ENCODE peak calls at places on chromosome 13, in five cellular contexts. C is NCI-H1930, N is left ventricle myocardium inferior, H is T-helper 17 cell, P is breast epithelium. M is an unnamed sample.

GRCh38 chr13:101289764-101290163 is 126.5 kb downstream of the NALCN start:
- DNase-seq in N (no peak), P (no peak), H (no peak), C (peak), M (no peak)

GRCh38 chr13:99352351-99353271 is 45.4 kb upstream of the GPR183 start:
- DNase-seq in N (no peak), C (no peak), H (no peak), P (no peak), M (no peak)

GRCh38 chr13:77894743-77895142 is 23.9 kb downstream of the EDNRB start:
- DNase-seq in C (no peak), P (no peak), H (no peak), N (no peak), M (no peak)

GRCh38 chr13:35093356-35093755 is 151.3 kb downstream of the NBEA start:
- DNase-seq in C (no peak), H (no peak), P (no peak), N (no peak), M (no peak)

GRCh38 chr13:29861694-29862110 is 11.3 kb upstream of the UBL3 start:
- DNase-seq in P (no peak), N (no peak), H (no peak), C (no peak), M (no peak)

GRCh38 chr13:39038569-39038898 is 278 bp downstream of the NHLRC3 start:
- DNase-seq in N (no peak), C (no peak), P (no peak), H (no peak), M (no peak)

GRCh38 chr13:97030705-97031452 is 36.6 kb upstream of the OXGR1 start:
- DNase-seq in C (no peak), H (no peak), P (no peak), N (no peak), M (no peak)

GRCh38 chr13:29583073-29583785 is 12.3 kb downstream of the SLC7A1 start:
- DNase-seq in P (no peak), N (no peak), H (no peak), C (no peak), M (no peak)

GRCh38 chr13:24512208-24513068 is at the start of gene PARP4:
- DNase-seq in H (peak), N (peak), P (peak), C (peak), M (peak)

GRCh38 chr13:51644649-51645048 is 60.4 kb downstream of the WDFY2 start:
- DNase-seq in H (no peak), C (peak), N (no peak), P (no peak), M (no peak)

GRCh38 chr13:80399340-80400163 is 58.6 kb upstream of the SPRY2 start:
- DNase-seq in H (no peak), P (peak), N (no peak), C (no peak), M (no peak)

GRCh38 chr13:36766295-36766694 is 52.7 kb upstream of the RFXAP start:
- DNase-seq in C (no peak), P (no peak), H (no peak), N (no peak), M (no peak)

GRCh38 chr13:32264407-32264806 is 50.8 kb downstream of the ZAR1L start:
- DNase-seq in P (no peak), C (no peak), N (peak), H (no peak), M (no peak)

GRCh38 chr13:33033361-33033812 is 17.2 kb downstream of the KL start:
- DNase-seq in C (no peak), P (no peak), H (no peak), N (no peak), M (no peak)

GRCh38 chr13:112722433-112723250 is 32.8 kb downstream of the ATP11A start:
- DNase-seq in N (peak), C (no peak), P (no peak), H (no peak), M (no peak)

GRCh38 chr13:80070024-80070703 is 270.8 kb downstream of the SPRY2 start:
- DNase-seq in N (no peak), H (no peak), C (no peak), P (no peak), M (no peak)

GRCh38 chr13:78460176-78460575 is 143.2 kb downstream of the POU4F1 start:
- DNase-seq in H (no peak), P (no peak), N (no peak), C (no peak), M (no peak)

GRCh38 chr13:45807520-45808099 is 43.9 kb downstream of the SIAH3 start:
- DNase-seq in P (no peak), N (no peak), H (no peak), C (peak), M (no peak)

GRCh38 chr13:59099182-59099950 is 1064.4 kb downstream of the DIAPH3 start:
- DNase-seq in P (no peak), N (no peak), C (no peak), H (no peak), M (no peak)

GRCh38 chr13:43546260-43546659 is 240.5 kb downstream of the ENOX1 start:
- DNase-seq in H (no peak), N (peak), C (no peak), P (no peak), M (no peak)

GRCh38 chr13:92175330-92175729 is 776.9 kb downstream of the GPC5 start:
- DNase-seq in H (no peak), C (no peak), P (no peak), N (no peak), M (no peak)

GRCh38 chr13:79353698-79354097 is 52.4 kb downstream of the RBM26 start:
- DNase-seq in H (no peak), P (no peak), C (no peak), N (no peak), M (no peak)

GRCh38 chr13:30529085-30529815 is 63.5 kb upstream of the HMGB1 start:
- DNase-seq in H (no peak), P (no peak), N (no peak), C (no peak), M (no peak)

GRCh38 chr13:109131698-109132257 is 502.4 kb downstream of the MYO16 start:
- DNase-seq in P (no peak), C (no peak), H (no peak), N (no peak), M (no peak)

GRCh38 chr13:59970847-59971246 is 192.9 kb downstream of the DIAPH3 start:
- DNase-seq in C (no peak), P (no peak), H (no peak), N (no peak), M (no peak)

GRCh38 chr13:40082644-40083043 is 427.2 kb downstream of the COG6 start:
- DNase-seq in H (no peak), P (no peak), N (no peak), C (no peak), M (no peak)

GRCh38 chr13:107799001-107799400 is 416.3 kb downstream of the LIG4 start:
- DNase-seq in N (no peak), P (no peak), H (no peak), C (no peak), M (no peak)

GRCh38 chr13:23671367-23671766 is 101.2 kb downstream of the TNFRSF19 start:
- DNase-seq in H (no peak), P (no peak), N (no peak), C (no peak), M (no peak)

GRCh38 chr13:95438297-95438696 is 114.2 kb upstream of the CLDN10 start:
- DNase-seq in H (no peak), C (no peak), P (no peak), N (no peak), M (no peak)

GRCh38 chr13:31835932-31836331 is 96.6 kb downstream of the RXFP2 start:
- DNase-seq in N (no peak), C (no peak), P (no peak), H (no peak), M (no peak)

GRCh38 chr13:29260684-29261083 is 334.8 kb downstream of the SLC7A1 start:
- DNase-seq in N (no peak), P (no peak), H (no peak), C (no peak), M (peak)

GRCh38 chr13:20492641-20493040 is 33.0 kb downstream of the CRYL1 start:
- DNase-seq in P (no peak), C (no peak), H (no peak), N (no peak), M (no peak)

GRCh38 chr13:49453465-49453864 is 9.4 kb downstream of the SETDB2 start:
- DNase-seq in N (no peak), P (no peak), H (no peak), C (no peak), M (no peak)

GRCh38 chr13:98951266-98951665 is 26.6 kb downstream of the DOCK9 start:
- DNase-seq in C (no peak), P (no peak), N (no peak), H (no peak), M (no peak)

GRCh38 chr13:30572859-30573275 is 44.9 kb upstream of the USPL1 start:
- DNase-seq in C (no peak), P (no peak), N (no peak), H (no peak), M (no peak)

GRCh38 chr13:27005556-27005955 is 166.1 kb downstream of the USP12 start:
- DNase-seq in H (no peak), C (no peak), N (no peak), P (no peak), M (peak)

GRCh38 chr13:98298599-98298998 is 121.5 kb upstream of the RNF113B start:
- DNase-seq in H (no peak), P (no peak), C (no peak), N (no peak), M (no peak)

GRCh38 chr13:73327579-73327978 is 268.8 kb downstream of the KLF5 start:
- DNase-seq in P (no peak), N (no peak), C (no peak), H (no peak), M (no peak)